ENCODE peak calls at places on chromosomes 16 and 17, in seven cellular contexts. I, S, U, F, B, V and Q are unnamed samples.

GRCh38 chr16:53913082-53913870 is 209.3 kb downstream of the FTO start:
- DNase-seq in I (no peak), S (no peak), U (no peak), F (no peak), B (peak), V (peak), Q (no peak)

GRCh38 chr17:75111777-75112176 is 2.0 kb downstream of the ARMC7 start:
- DNase-seq in I (no peak), S (no peak), U (no peak), F (no peak), B (no peak), V (no peak), Q (peak)

GRCh38 chr16:4917117-4917516 is 19.8 kb downstream of the PPL start:
- DNase-seq in I (no peak), S (no peak), U (no peak), F (no peak), B (peak), V (peak), Q (no peak)

GRCh38 chr17:72931163-72931562 is 161.3 kb downstream of the SLC39A11 start:
- DNase-seq in I (peak), S (no peak), U (no peak), F (no peak), B (no peak), V (no peak), Q (no peak)

GRCh38 chr17:79276824-79277223 is 202.2 kb downstream of the ENGASE start:
- DNase-seq in I (no peak), S (no peak), U (no peak), F (no peak), B (no peak), V (no peak), Q (no peak)

GRCh38 chr16:84677849-84678248 is 22.0 kb upstream of the USP10 start:
- DNase-seq in I (no peak), S (no peak), U (no peak), F (no peak), B (no peak), V (no peak), Q (no peak)

GRCh38 chr16:450800-451512 is 25.5 kb downstream of the RAB11FIP3 start:
- DNase-seq in I (no peak), S (no peak), U (no peak), F (peak), B (no peak), V (no peak), Q (no peak)

GRCh38 chr17:31820691-31821435 is 38.2 kb downstream of the COPRS start:
- DNase-seq in I (no peak), S (no peak), U (no peak), F (no peak), B (peak), V (peak), Q (no peak)

GRCh38 chr17:74729866-74730265 is 7.2 kb upstream of the RAB37 start:
- DNase-seq in I (no peak), S (no peak), U (no peak), F (no peak), B (no peak), V (no peak), Q (no peak)

GRCh38 chr17:79655672-79656290 is 44.9 kb upstream of the RBFOX3 start:
- DNase-seq in I (no peak), S (peak), U (no peak), F (no peak), B (no peak), V (no peak), Q (no peak)

GRCh38 chr17:39027440-39028035 is 60.3 kb upstream of the FBXO47 start:
- DNase-seq in I (no peak), S (no peak), U (no peak), F (no peak), B (no peak), V (no peak), Q (no peak)

GRCh38 chr17:31309525-31309924 is 4.3 kb downstream of the EVI2B start:
- DNase-seq in I (no peak), S (no peak), U (no peak), F (no peak), B (no peak), V (no peak), Q (peak)

GRCh38 chr17:57946798-57947358 is 8.3 kb downstream of the CUEDC1 start:
- DNase-seq in I (peak), S (peak), U (no peak), F (no peak), B (peak), V (peak), Q (peak)

GRCh38 chr16:70433456-70434103 is 5.3 kb downstream of the ST3GAL2 start:
- DNase-seq in I (no peak), S (peak), U (peak), F (no peak), B (peak), V (peak), Q (peak)

GRCh38 chr16:1953734-1954133 is 755 bp downstream of the RPL3L start:
- DNase-seq in I (no peak), S (no peak), U (no peak), F (no peak), B (no peak), V (no peak), Q (no peak)

GRCh38 chr17:82000803-82001649 is 21.7 kb downstream of the CENPX start:
- DNase-seq in I (no peak), S (no peak), U (no peak), F (no peak), B (no peak), V (no peak), Q (no peak)

GRCh38 chr16:78196527-78196926 is 97.1 kb downstream of the WWOX start:
- DNase-seq in I (no peak), S (no peak), U (no peak), F (no peak), B (no peak), V (no peak), Q (no peak)

GRCh38 chr16:84117482-84117843 is 721 bp upstream of the MBTPS1 start:
- DNase-seq in I (peak), S (no peak), U (peak), F (peak), B (no peak), V (no peak), Q (peak)

GRCh38 chr16:5461574-5461973 is 364.0 kb upstream of the EEF2KMT start:
- DNase-seq in I (no peak), S (no peak), U (no peak), F (no peak), B (no peak), V (no peak), Q (no peak)

GRCh38 chr17:55567240-55568216 is 56.3 kb upstream of the SMIM36 start:
- DNase-seq in I (no peak), S (no peak), U (no peak), F (peak), B (no peak), V (no peak), Q (no peak)

GRCh38 chr16:54517181-54517580 is 230.6 kb upstream of the IRX3 start:
- DNase-seq in I (no peak), S (no peak), U (no peak), F (no peak), B (no peak), V (no peak), Q (no peak)

GRCh38 chr16:49494386-49495150 is 121.0 kb downstream of the C16orf78 start:
- DNase-seq in I (no peak), S (peak), U (no peak), F (no peak), B (no peak), V (no peak), Q (no peak)